ENCODE peak calls at places on chromosomes 16 and 17, in four cellular contexts. R is H9, X is H1, K is mesendoderm. E is an unnamed sample. For H3K79me2, the result is how much of the 10 kb centered on the place peaks cover.

GRCh38 chr17:83192161-83192788 is 112.9 kb downstream of the METRNL start:
- DNase-seq in R (no peak), X (peak), K (no peak), E (no peak)

GRCh38 chr16:23924138-23924537 is 88.4 kb downstream of the PRKCB start:
- DNase-seq in R (no peak), X (no peak), K (no peak), E (peak)

GRCh38 chr16:9380221-9380620 is 288.8 kb downstream of the HAPSTR1 start:
- DNase-seq in R (no peak), X (no peak), K (no peak), E (no peak)

GRCh38 chr17:32277284-32277683 is 11.7 kb downstream of the RHBDL3 start:
- DNase-seq in R (peak), X (no peak), K (peak), E (no peak)

GRCh38 chr17:63848834-63849689 is 6.6 kb upstream of the SMARCD2 start:
- DNase-seq in R (peak), X (peak), K (peak), E (peak)

GRCh38 chr17:30761058-30761457 is 63.4 kb downstream of the CRLF3 start:
- DNase-seq in R (no peak), X (no peak), K (no peak), E (no peak)

GRCh38 chr17:62724398-62725146 is 83.5 kb downstream of the MARCHF10 start:
- DNase-seq in R (peak), X (no peak), K (no peak), E (peak)

GRCh38 chr17:47797797-47798196 is 23.8 kb downstream of the OSBPL7 start:
- DNase-seq in R (peak), X (no peak), K (peak), E (no peak)

GRCh38 chr17:62017912-62018311 is 47.2 kb downstream of the MED13 start:
- DNase-seq in R (no peak), X (no peak), K (no peak), E (no peak)

GRCh38 chr17:78844301-78845005 is 3.8 kb upstream of the USP36 start:
- DNase-seq in R (no peak), X (no peak), K (no peak), E (no peak)

GRCh38 chr16:23469814-23470213 is 16.8 kb upstream of the COG7 start:
- DNase-seq in R (no peak), X (no peak), K (peak), E (no peak)

GRCh38 chr17:38727661-38728220 is 2.4 kb upstream of the CISD3 start:
- DNase-seq in R (no peak), X (no peak), K (no peak), E (no peak)

GRCh38 chr17:64784353-64784798 is 122.3 kb upstream of the SMURF2 start:
- DNase-seq in R (no peak), X (no peak), K (no peak), E (no peak)

GRCh38 chr17:40895106-40895730 is 10.2 kb upstream of the KRT20 start:
- DNase-seq in R (no peak), X (no peak), K (no peak), E (no peak)

GRCh38 chr17:7294614-7295153 is at the start of gene YBX2:
- DNase-seq in R (peak), X (peak), K (peak), E (peak)

GRCh38 chr17:36937001-36937960 is at the start of gene LHX1:
- DNase-seq in R (peak), X (peak), K (no peak), E (no peak)

GRCh38 chr17:59427996-59428395 is 96.5 kb downstream of the YPEL2 start:
- DNase-seq in R (no peak), X (no peak), K (no peak), E (no peak)

GRCh38 chr16:73265124-73265838 is 217.4 kb upstream of the ZFHX3 start:
- DNase-seq in R (peak), X (no peak), K (no peak), E (peak)

GRCh38 chr17:29569245-29569950 is 897 bp downstream of the TP53I13 start:
- DNase-seq in R (no peak), X (no peak), K (peak), E (peak)

GRCh38 chr17:82415336-82415735 is 2.8 kb upstream of the HEXD start:
- DNase-seq in R (no peak), X (no peak), K (no peak), E (no peak)

GRCh38 chr16:19410435-19411153 is 7.1 kb upstream of the TMC5 start:
- DNase-seq in R (peak), X (peak), K (peak), E (peak)

GRCh38 chr17:10698116-10698818 is 873 bp downstream of the ADPRM start:
- DNase-seq in R (no peak), X (no peak), K (peak), E (no peak)

GRCh38 chr16:13798211-13798610 is 121.7 kb upstream of the ERCC4 start:
- DNase-seq in R (no peak), X (no peak), K (no peak), E (no peak)

GRCh38 chr17:51230306-51230705 is 29.5 kb downstream of the MBTD1 start:
- DNase-seq in R (no peak), X (no peak), K (no peak), E (no peak)

GRCh38 chr17:28385037-28385797 is 13.7 kb downstream of the SARM1 start:
- DNase-seq in R (peak), X (no peak), K (no peak), E (peak)

GRCh38 chr17:63854709-63855108 is 12.2 kb upstream of the SMARCD2 start:
- DNase-seq in R (no peak), X (no peak), K (no peak), E (no peak)

GRCh38 chr16:48011888-48012658 is 143.7 kb downstream of the ABCC12 start:
- DNase-seq in R (peak), X (no peak), K (no peak), E (no peak)

GRCh38 chr17:17019891-17020456 is 22.3 kb upstream of the MPRIP start:
- DNase-seq in R (no peak), X (no peak), K (no peak), E (peak)

GRCh38 chr16:81036751-81037350 is 1.2 kb downstream of the ATMIN start:
- DNase-seq in R (no peak), X (no peak), K (no peak), E (peak)

GRCh38 chr17:40526668-40527067 is 25.2 kb upstream of the TNS4 start:
- DNase-seq in R (no peak), X (no peak), K (no peak), E (no peak)

GRCh38 chr16:81737885-81738536 is 41.1 kb upstream of the PLCG2 start:
- DNase-seq in R (peak), X (peak), K (peak), E (peak)

GRCh38 chr16:68762996-68763756 is 26.1 kb downstream of the CDH1 start:
- DNase-seq in R (peak), X (peak), K (peak), E (no peak)

GRCh38 chr17:48760411-48760810 is 31.9 kb upstream of the HOXB13 start:
- DNase-seq in R (no peak), X (no peak), K (no peak), E (no peak)

GRCh38 chr16:82938108-82938507 is 311.3 kb downstream of the CDH13 start:
- DNase-seq in R (no peak), X (no peak), K (peak), E (no peak)

DNA sequence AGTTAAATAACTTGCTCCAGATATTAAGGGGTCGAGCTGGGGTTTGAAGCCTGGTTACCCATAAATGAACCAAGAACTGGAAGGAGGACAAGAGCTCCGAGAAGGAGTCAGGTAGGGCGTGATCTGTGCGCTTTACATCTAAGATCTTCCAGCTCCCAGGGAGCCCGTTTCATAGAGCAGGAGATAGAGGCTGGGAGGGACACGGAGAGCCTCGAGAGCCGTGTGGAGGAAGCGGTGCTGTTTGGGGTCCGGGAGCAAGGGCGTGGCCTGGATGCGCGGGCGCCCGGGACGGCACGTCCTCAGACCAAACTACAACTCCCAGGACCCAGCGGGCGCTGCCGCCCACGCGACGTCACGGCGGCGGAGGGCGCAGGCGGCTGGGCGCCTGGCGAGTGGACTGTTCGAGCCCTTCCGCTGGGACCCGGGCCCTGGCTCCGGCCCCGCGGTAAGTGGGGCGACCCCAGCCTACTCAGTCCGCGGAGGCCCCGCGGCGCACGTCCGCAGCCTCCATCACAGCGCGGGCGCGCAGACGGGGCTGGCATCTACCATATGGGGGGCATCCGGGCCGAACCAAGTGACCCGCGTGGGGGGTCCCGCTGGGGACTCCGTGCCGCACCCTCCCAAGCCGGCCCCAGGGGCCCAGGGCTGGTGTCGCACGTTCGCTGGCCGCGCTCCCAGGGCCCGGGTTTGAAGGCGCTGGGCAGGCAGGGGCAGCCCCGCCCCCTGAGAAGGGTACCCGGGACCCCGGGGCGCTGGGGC is at the start of gene BCKDK:
- DNase-seq in R (peak), X (peak), K (peak), E (no peak)
- H2AK5ac ChIP-seq in R (no peak), X (no peak), K (no peak), E (peak)

GRCh38 chr16:89944773-89945172 is 3.8 kb upstream of the DEF8 start:
- DNase-seq in R (no peak), X (no peak), K (no peak), E (no peak)
- H3K79me2 ChIP-seq in R (under half), X (under half), K (under half), E (under half)

GRCh38 chr17:42459256-42459982 is 741 bp downstream of the ATP6V0A1 start:
- DNase-seq in R (peak), X (no peak), K (peak), E (peak)

GRCh38 chr17:42458497-42459255 is at the start of gene ATP6V0A1:
- DNase-seq in R (peak), X (peak), K (peak), E (peak)

GRCh38 chr17:42457107-42457787 is 1.4 kb upstream of the ATP6V0A1 start:
- DNase-seq in R (no peak), X (no peak), K (no peak), E (peak)

GRCh38 chr17:42460371-42460770 is 1.7 kb downstream of the ATP6V0A1 start:
- DNase-seq in R (no peak), X (no peak), K (no peak), E (no peak)

GRCh38 chr17:42459983-42460300 is 1.3 kb downstream of the ATP6V0A1 start:
- DNase-seq in R (no peak), X (no peak), K (peak), E (no peak)
- H3K23ac ChIP-seq in R (no peak), X (no peak), K (no peak), E (no peak)

GRCh38 chr17:20774472-20775135 is 195.1 kb downstream of the CDRT15L2 start:
- DNase-seq in R (no peak), X (no peak), K (no peak), E (no peak)
- H2AK5ac ChIP-seq in R (no peak), X (no peak), K (no peak), E (no peak)

GRCh38 chr17:1315891-1316403 is 36.5 kb downstream of the TRARG1 start:
- DNase-seq in R (no peak), X (no peak), K (no peak), E (no peak)
- H3K79me2 ChIP-seq in R (under half), X (under half), K (under half), E (under half)

GRCh38 chr17:21245703-21246102 is 7.5 kb downstream of the NATD1 start:
- DNase-seq in R (no peak), X (no peak), K (no peak), E (no peak)
- H3K23ac ChIP-seq in R (no peak), X (no peak), K (no peak), E (no peak)

DNA sequence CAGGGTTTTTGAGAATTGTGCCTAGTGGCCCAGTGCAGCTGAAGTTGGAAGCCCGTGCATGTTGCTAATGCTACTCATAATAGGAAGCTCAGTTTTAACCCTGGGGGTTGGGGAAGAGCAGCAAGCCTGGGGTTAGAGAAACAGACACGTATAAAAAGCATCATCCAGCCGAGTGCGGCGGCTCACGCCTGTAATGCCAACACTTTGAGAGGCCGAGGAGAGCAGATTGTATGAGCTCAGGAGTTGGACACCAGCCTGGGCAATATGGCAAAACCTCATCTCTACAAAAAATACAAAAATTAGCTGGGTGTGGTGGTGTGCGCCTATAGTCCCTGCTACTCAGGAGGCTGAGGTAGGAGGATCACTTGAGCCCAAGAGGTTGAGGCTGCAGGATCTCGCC is 2.3 kb upstream of the CLUH start:
- DNase-seq in R (no peak), X (no peak), K (no peak), E (no peak)
- H2AK5ac ChIP-seq in R (no peak), X (no peak), K (no peak), E (no peak)

GRCh38 chr17:44496815-44497214 is 6.4 kb downstream of the GPATCH8 start:
- DNase-seq in R (no peak), X (no peak), K (no peak), E (no peak)
- H3K79me2 ChIP-seq in R (half or more), X (half or more), K (half or more), E (under half)

GRCh38 chr17:19376799-19377198 is 1.5 kb upstream of the MAPK7 start:
- DNase-seq in R (no peak), X (no peak), K (no peak), E (peak)

GRCh38 chr17:19377602-19378415 is 489 bp upstream of the MAPK7 start:
- DNase-seq in R (peak), X (peak), K (peak), E (peak)

GRCh38 chr17:19379306-19380075 is 1.2 kb downstream of the MAPK7 start:
- DNase-seq in R (no peak), X (no peak), K (no peak), E (no peak)

GRCh38 chr17:19380551-19381284 is 2.4 kb downstream of the MAPK7 start:
- DNase-seq in R (no peak), X (no peak), K (no peak), E (no peak)

DNA sequence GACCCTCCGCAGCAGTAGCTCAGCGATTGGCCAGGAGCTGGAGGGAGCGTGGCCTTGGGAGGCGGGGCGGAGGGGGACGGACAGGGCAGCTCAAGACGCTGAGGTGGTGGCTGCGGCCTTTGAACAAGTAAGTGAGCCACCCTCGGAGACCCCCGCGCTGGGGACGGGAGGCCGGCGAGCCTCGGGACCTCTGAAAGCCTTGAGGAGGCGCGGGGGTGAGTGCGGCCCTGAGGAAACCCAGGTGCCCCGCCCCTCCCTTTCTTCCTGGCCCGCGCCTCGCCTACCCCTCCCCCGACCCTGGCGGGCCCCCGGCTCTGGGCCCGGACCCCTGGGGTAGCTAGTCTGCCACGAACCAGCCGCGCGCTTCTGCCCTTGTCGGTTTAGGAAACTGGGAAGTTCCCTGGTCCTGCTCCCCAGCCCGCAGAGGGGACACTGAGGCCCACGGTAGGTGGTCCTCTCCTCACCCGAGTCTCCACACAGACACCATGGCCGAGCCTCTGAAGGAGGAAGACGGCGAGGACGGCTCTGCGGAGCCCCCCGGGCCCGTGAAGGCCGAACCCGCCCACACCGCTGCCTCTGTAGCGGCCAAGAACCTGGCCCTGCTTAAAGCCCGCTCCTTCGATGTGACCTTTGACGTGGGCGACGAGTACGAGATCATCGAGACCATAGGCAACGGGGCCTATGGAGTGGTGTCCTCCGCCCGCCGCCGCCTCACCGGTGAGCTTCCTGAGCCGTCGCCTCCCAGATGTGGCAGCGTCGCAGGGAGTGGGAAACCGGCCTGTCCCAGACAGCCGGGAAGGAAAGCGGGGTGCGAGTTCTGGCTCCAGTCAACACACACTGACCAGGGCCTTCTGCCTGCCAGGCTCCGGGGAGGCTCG is at the start of gene MAPK7:
- DNase-seq in R (no peak), X (no peak), K (no peak), E (no peak)
- H3K23ac ChIP-seq in R (no peak), X (no peak), K (peak), E (no peak)

GRCh38 chr17:75845933-75846700 is 1.9 kb upstream of the UNC13D start:
- DNase-seq in R (peak), X (no peak), K (peak), E (peak)
- H2AK5ac ChIP-seq in R (no peak), X (no peak), K (no peak), E (peak)